ENCODE peak calls at places on chromosomes 16 and 17, in five cellular contexts. One of them, this sample, is unnamed.

GRCh38 chr17:38861399-38861843 is 7.9 kb upstream of the RPL23 start:
- DNase-seq in tibial artery: no peak
- DNase-seq in anterior cingulate cortex: no peak
- DNase-seq in activated T-helper 1 cell treated with anti-CD3 and anti-CD28 coated beads, Interleukin-2, amount 50 U/mL, for 16 hours: no peak
- DNase-seq in naive thymus-derived CD8-positive, alpha-beta T cell: no peak
- DNase-seq in this sample: no peak

GRCh38 chr17:2204393-2204792 is 99.2 kb downstream of the SMG6 start:
- DNase-seq in tibial artery: no peak
- DNase-seq in anterior cingulate cortex: no peak
- DNase-seq in activated T-helper 1 cell treated with anti-CD3 and anti-CD28 coated beads, Interleukin-2, amount 50 U/mL, for 16 hours: no peak
- DNase-seq in naive thymus-derived CD8-positive, alpha-beta T cell: no peak
- DNase-seq in this sample: no peak

GRCh38 chr17:29827179-29827578 is 102.8 kb downstream of the SSH2 start:
- DNase-seq in tibial artery: no peak
- DNase-seq in anterior cingulate cortex: no peak
- DNase-seq in activated T-helper 1 cell treated with anti-CD3 and anti-CD28 coated beads, Interleukin-2, amount 50 U/mL, for 16 hours: no peak
- DNase-seq in naive thymus-derived CD8-positive, alpha-beta T cell: no peak
- DNase-seq in this sample: no peak

GRCh38 chr16:72317378-72317777 is 145.4 kb upstream of the PMFBP1 start:
- DNase-seq in tibial artery: no peak
- DNase-seq in anterior cingulate cortex: no peak
- DNase-seq in activated T-helper 1 cell treated with anti-CD3 and anti-CD28 coated beads, Interleukin-2, amount 50 U/mL, for 16 hours: no peak
- DNase-seq in naive thymus-derived CD8-positive, alpha-beta T cell: no peak
- DNase-seq in this sample: no peak

GRCh38 chr17:71921726-71922320 is 199.0 kb upstream of the SOX9 start:
- DNase-seq in tibial artery: no peak
- DNase-seq in anterior cingulate cortex: no peak
- DNase-seq in activated T-helper 1 cell treated with anti-CD3 and anti-CD28 coated beads, Interleukin-2, amount 50 U/mL, for 16 hours: no peak
- DNase-seq in naive thymus-derived CD8-positive, alpha-beta T cell: no peak
- DNase-seq in this sample: peak; percentile 8

GRCh38 chr17:77453613-77454559 is 313.1 kb downstream of the SEC14L1 start:
- DNase-seq in tibial artery: no peak
- DNase-seq in anterior cingulate cortex: no peak
- DNase-seq in activated T-helper 1 cell treated with anti-CD3 and anti-CD28 coated beads, Interleukin-2, amount 50 U/mL, for 16 hours: no peak
- DNase-seq in naive thymus-derived CD8-positive, alpha-beta T cell: peak; percentile 83
- DNase-seq in this sample: no peak

GRCh38 chr16:57794849-57795430 is 7.4 kb downstream of the KIFC3 start:
- DNase-seq in tibial artery: no peak
- DNase-seq in anterior cingulate cortex: no peak
- DNase-seq in activated T-helper 1 cell treated with anti-CD3 and anti-CD28 coated beads, Interleukin-2, amount 50 U/mL, for 16 hours: no peak
- DNase-seq in naive thymus-derived CD8-positive, alpha-beta T cell: no peak
- DNase-seq in this sample: no peak

GRCh38 chr16:1913327-1914083 is 4.7 kb downstream of the HS3ST6 start:
- DNase-seq in tibial artery: no peak
- DNase-seq in anterior cingulate cortex: no peak
- DNase-seq in activated T-helper 1 cell treated with anti-CD3 and anti-CD28 coated beads, Interleukin-2, amount 50 U/mL, for 16 hours: no peak
- DNase-seq in naive thymus-derived CD8-positive, alpha-beta T cell: no peak
- DNase-seq in this sample: peak; percentile 71

GRCh38 chr17:6780001-6780400 is 4.0 kb downstream of the FBXO39 start:
- DNase-seq in tibial artery: no peak
- DNase-seq in anterior cingulate cortex: no peak
- DNase-seq in activated T-helper 1 cell treated with anti-CD3 and anti-CD28 coated beads, Interleukin-2, amount 50 U/mL, for 16 hours: no peak
- DNase-seq in naive thymus-derived CD8-positive, alpha-beta T cell: no peak
- DNase-seq in this sample: no peak

GRCh38 chr16:2469399-2470233 is 1.5 kb upstream of the NTN3 start:
- DNase-seq in tibial artery: no peak
- DNase-seq in anterior cingulate cortex: no peak
- DNase-seq in activated T-helper 1 cell treated with anti-CD3 and anti-CD28 coated beads, Interleukin-2, amount 50 U/mL, for 16 hours: no peak
- DNase-seq in naive thymus-derived CD8-positive, alpha-beta T cell: no peak
- DNase-seq in this sample: no peak

GRCh38 chr16:24075929-24076716 is 180.0 kb upstream of the CACNG3 start:
- DNase-seq in tibial artery: no peak
- DNase-seq in anterior cingulate cortex: no peak
- DNase-seq in activated T-helper 1 cell treated with anti-CD3 and anti-CD28 coated beads, Interleukin-2, amount 50 U/mL, for 16 hours: no peak
- DNase-seq in naive thymus-derived CD8-positive, alpha-beta T cell: no peak
- DNase-seq in this sample: peak; percentile 46

GRCh38 chr16:10658943-10659342 is 35.8 kb downstream of the TEKT5 start:
- DNase-seq in tibial artery: no peak
- DNase-seq in anterior cingulate cortex: no peak
- DNase-seq in activated T-helper 1 cell treated with anti-CD3 and anti-CD28 coated beads, Interleukin-2, amount 50 U/mL, for 16 hours: no peak
- DNase-seq in naive thymus-derived CD8-positive, alpha-beta T cell: no peak
- DNase-seq in this sample: no peak